ENCODE peak calls at places on chromosomes 13 and 19, in six cellular contexts. G, Z, Q, O, X and K are unnamed samples.

GRCh38 chr13:102846261-102847015 is 606 bp downstream of the ERCC5 start:
- DNase-seq in Z (no peak), Q (no peak), O (peak), X (no peak), G (peak), K (peak)

GRCh38 chr19:36182612-36183454 is 30.6 kb upstream of the COX7A1 start:
- DNase-seq in O (no peak), G (no peak), X (no peak), Q (no peak), Z (no peak), K (no peak)

GRCh38 chr13:31227063-31227462 is 27.3 kb downstream of the B3GLCT start:
- DNase-seq in G (no peak), O (no peak), X (no peak), Z (no peak), Q (no peak), K (no peak)

GRCh38 chr13:29529755-29530154 is 65.7 kb downstream of the SLC7A1 start:
- DNase-seq in G (no peak), O (no peak), Q (no peak), X (no peak), Z (no peak), K (no peak)

GRCh38 chr13:28218679-28219078 is 80.3 kb downstream of the PAN3 start:
- DNase-seq in Z (no peak), Q (no peak), X (no peak), O (no peak), G (no peak), K (no peak)

GRCh38 chr13:102361113-102361512 is 40.7 kb downstream of the FGF14 start:
- DNase-seq in O (no peak), X (no peak), Q (no peak), Z (no peak), G (no peak), K (no peak)

GRCh38 chr13:93227280-93227905 is 786 bp downstream of the GPC6 start:
- DNase-seq in Z (no peak), X (peak), Q (peak), O (peak), G (peak), K (no peak)

GRCh38 chr19:29860492-29860891 is 48.7 kb downstream of the CCNE1 start:
- DNase-seq in X (peak), Z (no peak), G (no peak), Q (no peak), O (no peak), K (no peak)

GRCh38 chr19:27718262-27718661 is 1494.7 kb downstream of the UQCRFS1 start:
- DNase-seq in Z (no peak), O (no peak), Q (no peak), G (no peak), X (no peak), K (no peak)

GRCh38 chr19:55694241-55694655 is 19.2 kb downstream of the EPN1 start:
- DNase-seq in O (no peak), Z (no peak), G (no peak), X (no peak), Q (no peak), K (no peak)

GRCh38 chr19:16482745-16483144 is 11.0 kb upstream of the EPS15L1 start:
- DNase-seq in O (no peak), Q (no peak), X (no peak), G (no peak), Z (no peak), K (no peak)

GRCh38 chr19:57212109-57212508 is 18.7 kb upstream of the AURKC start:
- DNase-seq in X (no peak), Q (no peak), O (no peak), Z (no peak), G (no peak), K (no peak)

GRCh38 chr19:43572172-43572588 is 3.1 kb downstream of the XRCC1 start:
- DNase-seq in Z (no peak), G (no peak), X (no peak), Q (no peak), O (no peak), K (no peak)

GRCh38 chr19:13044160-13044853 is 49.0 kb downstream of the NFIX start:
- DNase-seq in O (no peak), X (no peak), Z (no peak), G (no peak), Q (no peak), K (no peak)

DNA sequence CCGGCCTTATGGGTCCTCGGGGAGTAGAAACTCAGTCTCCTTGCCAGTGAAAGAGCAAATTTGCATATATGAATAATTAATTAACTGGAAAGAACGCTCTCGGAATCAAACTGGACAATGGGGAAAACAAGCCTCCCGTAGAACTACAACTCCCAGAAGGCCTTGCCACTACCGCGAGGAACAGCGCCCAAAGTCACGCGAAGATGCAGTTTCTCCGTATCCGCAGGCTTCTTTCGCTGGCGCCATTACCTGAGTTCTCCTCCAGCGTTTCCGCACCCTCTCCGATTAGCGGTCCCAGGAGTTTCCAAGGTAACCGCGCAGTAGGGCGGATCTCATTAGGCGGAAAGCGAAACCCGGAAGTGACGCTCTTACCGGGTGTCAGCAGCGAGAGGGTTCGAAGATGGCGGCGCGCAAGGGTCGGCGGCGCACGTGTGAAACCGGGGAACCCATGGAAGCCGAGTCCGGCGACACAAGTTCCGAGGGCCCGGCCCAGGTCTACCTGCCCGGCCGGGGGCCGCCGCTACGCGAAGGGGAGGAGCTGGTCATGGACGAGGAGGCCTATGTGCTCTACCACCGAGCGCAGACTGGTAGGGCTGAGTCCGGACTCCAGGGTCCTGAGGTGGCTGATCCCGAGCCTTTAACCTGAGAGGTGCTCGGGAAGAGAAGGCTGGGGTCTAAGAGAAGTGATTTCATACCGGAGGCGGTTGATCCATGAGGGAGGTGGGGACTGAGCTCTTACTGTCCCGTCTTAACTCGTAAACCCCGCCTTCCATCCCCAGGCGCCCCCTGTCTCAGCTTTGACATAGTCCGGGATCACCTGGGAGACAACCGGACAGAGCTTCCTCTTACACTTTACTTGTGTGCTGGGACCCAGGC is at the start of gene GRWD1:
- DNase-seq in Z (peak), O (peak), X (peak), G (peak), Q (peak), K (peak)
- TF ChIP-seq CTCF in Z (no peak), O (peak), X (peak), G (peak), Q (no peak), K (no peak)

DNA sequence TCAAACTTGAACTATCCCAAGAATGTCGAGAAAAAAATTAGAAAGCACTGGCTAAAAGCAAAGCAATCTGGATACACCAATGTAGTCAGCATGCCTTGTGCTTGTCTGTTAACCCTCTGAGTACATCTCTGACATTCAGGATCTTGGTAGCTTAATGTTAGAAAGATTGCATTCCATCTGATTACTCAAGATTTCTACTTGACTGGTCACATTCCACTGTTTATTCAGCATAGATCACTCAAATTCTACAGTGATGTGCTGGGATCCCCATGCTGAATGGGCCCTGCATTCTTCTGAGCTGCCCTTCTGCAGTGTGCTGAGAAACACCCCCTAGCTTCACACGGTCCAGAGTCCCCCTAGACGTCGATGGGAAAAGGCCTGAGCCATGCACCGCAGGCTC is 295.4 kb upstream of the MAB21L1 start:
- DNase-seq in Q (no peak), X (no peak), O (no peak), Z (no peak), G (no peak), K (no peak)
- TF ChIP-seq GABPA in Q (no peak), X (no peak), O (no peak), Z (no peak), G (no peak), K (no peak)

GRCh38 chr13:110457361-110457760 is 104.2 kb downstream of the RAB20 start:
- DNase-seq in O (no peak), Z (no peak), Q (no peak), X (no peak), G (no peak), K (no peak)

GRCh38 chr13:110455444-110455843 is 106.1 kb downstream of the RAB20 start:
- DNase-seq in Z (no peak), G (no peak), O (no peak), X (no peak), Q (no peak), K (no peak)

GRCh38 chr13:110454956-110455355 is 106.6 kb downstream of the RAB20 start:
- DNase-seq in G (no peak), Q (no peak), X (no peak), O (no peak), Z (no peak), K (no peak)

GRCh38 chr13:110456550-110456949 is 105.0 kb downstream of the RAB20 start:
- DNase-seq in Z (no peak), G (no peak), O (no peak), Q (no peak), X (no peak), K (no peak)

DNA sequence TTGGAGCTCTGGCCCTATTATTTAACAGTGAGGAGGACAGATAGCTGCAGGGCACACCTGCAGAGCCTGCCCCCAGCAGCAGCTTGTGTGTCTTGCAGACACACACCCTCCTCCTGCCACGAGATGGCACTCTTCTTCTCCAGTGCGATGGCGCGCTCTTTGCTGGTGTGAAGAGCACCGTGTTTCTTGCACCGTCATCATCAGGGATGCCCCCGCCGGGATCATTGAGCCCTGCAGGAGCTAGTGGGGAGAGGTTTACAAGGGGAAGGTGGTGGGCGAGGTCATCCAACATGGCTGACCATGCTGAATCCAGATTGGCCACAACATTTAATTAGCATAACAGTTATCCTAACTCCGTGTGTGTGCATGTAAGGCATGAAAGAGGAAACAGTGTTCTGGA is 105.6 kb downstream of the RAB20 start:
- DNase-seq in O (peak), Q (peak), G (peak), X (peak), Z (no peak), K (peak)
- TF ChIP-seq POLR2AphosphoS5 in O (no peak), Q (no peak), G (no peak), X (no peak), Z (no peak), K (no peak)

DNA sequence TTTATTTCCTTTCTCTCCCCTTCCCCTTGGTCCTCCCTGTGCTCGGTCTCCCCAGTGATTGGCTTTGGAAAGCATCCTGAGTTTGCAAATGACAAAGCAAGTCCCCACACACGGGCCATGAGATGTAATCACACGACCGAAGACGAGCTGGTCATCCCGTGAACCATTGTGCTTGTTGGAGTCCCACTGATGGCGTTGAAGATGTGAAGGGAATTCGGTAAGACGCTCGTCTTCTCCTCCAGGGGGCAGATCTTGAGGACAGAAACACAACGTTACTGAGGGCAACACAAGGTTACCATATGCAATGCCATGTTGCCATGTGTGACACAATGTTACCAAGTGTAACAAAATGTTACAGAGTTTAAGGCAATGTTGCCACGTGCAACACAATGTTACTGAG is 42.0 kb upstream of the SLC15A1 start:
- DNase-seq in O (no peak), G (no peak), Z (no peak), X (no peak), Q (peak), K (no peak)
- TF ChIP-seq CTCF in O (no peak), G (no peak), Z (no peak), X (no peak), Q (peak), K (no peak)

DNA sequence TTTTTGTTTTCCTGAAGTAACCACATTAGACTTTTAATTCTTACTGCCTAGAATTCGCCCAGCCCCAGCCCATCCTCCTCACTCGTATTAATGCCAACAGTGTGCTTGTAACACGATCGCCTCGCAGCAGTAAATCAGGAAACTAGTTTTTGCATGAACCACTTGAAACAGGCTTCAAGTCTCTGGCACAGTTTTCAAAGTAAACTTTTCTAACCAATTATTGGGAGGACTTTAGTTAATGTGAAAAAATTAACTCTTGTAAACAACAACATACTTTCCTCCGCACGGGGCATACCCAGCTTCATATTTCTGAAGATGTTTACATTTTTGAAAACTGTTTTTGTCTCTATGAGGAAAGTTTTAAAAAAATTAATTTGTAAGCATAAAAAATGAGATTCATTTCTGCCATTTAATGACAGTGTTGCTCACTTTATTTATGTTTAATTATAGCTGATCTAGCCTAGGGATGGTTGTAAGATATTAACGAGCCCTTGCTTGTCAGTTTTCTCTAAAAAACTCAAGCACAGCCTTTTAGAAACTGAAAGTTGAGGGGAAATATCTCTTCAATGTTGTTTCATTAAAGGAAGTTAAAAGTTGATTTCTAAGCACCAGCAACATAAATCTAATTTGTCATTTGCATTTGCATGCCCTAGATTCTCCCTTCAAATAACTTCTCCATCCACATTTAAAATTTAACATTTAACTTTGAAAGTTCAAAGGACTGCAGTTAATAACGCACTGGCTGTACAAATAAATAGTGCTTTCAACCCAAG is 39.4 kb downstream of the TNFRSF19 start:
- DNase-seq in G (no peak), Q (no peak), O (no peak), Z (no peak), X (no peak), K (no peak)
- TF ChIP-seq GABPA in G (no peak), Q (no peak), O (no peak), Z (peak), X (no peak), K (no peak)

DNA sequence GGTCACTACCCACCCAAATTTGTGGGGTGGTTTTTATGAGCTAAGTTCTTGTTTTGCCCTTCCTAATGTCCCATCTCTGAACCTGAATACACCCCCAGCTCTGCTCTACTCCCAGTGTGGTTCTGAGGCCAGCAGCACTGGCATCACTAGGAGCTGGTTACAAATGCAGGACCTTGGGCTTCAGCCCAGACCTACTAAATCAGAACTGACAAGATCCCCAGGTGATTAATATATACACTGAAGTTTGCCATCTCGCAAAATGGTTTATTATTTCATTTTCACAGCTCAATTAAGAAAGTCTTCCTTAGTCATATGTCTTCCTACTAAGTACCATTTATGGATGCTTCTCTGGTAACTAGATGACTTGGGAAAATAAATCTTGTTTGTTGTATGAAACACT is 67.8 kb downstream of the FOXO1 start:
- DNase-seq in Q (no peak), O (no peak), G (no peak), X (no peak), Z (no peak), K (no peak)
- TF ChIP-seq POLR2AphosphoS5 in Q (no peak), O (no peak), G (no peak), X (no peak), Z (no peak), K (no peak)

GRCh38 chr13:45468676-45469075 is 3.9 kb downstream of the COG3 start:
- DNase-seq in Q (no peak), Z (no peak), O (no peak), G (peak), X (no peak), K (no peak)

GRCh38 chr13:45474584-45475454 is 10.1 kb downstream of the COG3 start:
- DNase-seq in Z (no peak), X (no peak), G (no peak), Q (no peak), O (no peak), K (no peak)

GRCh38 chr13:45472171-45472705 is 7.5 kb downstream of the COG3 start:
- DNase-seq in Q (no peak), G (no peak), X (no peak), Z (no peak), O (no peak), K (no peak)

GRCh38 chr13:45473627-45474026 is 8.9 kb downstream of the COG3 start:
- DNase-seq in Q (no peak), Z (no peak), X (peak), G (peak), O (peak), K (no peak)
- TF ChIP-seq CTCF in Q (peak), Z (no peak), X (peak), G (peak), O (peak), K (no peak)